ENCODE peak calls at places on chromosomes 12 and 14, in five cellular contexts. F is IMR-90, P is H9, O is neuronal stem cell, Z is mesendoderm. S is an unnamed sample.

GRCh38 chr12:50248406-50248805 is 34.9 kb downstream of the LIMA1 start:
- DNase-seq in P (no peak), O (no peak), F (no peak), Z (no peak), S (no peak)

GRCh38 chr14:21106506-21107359 is 5.9 kb downstream of the TMEM253 start:
- DNase-seq in P (peak), Z (peak), O (no peak), F (peak), S (peak)

GRCh38 chr12:54682674-54683073 is 34.5 kb upstream of the DCD start:
- DNase-seq in O (no peak), P (no peak), F (no peak), Z (no peak), S (no peak)

GRCh38 chr12:122064780-122065588 is 13.6 kb upstream of the MLXIP start:
- DNase-seq in P (peak), F (peak), Z (peak), O (no peak), S (peak)

GRCh38 chr12:116838395-116838794 is 42.8 kb downstream of the HRK start:
- DNase-seq in F (no peak), O (no peak), P (no peak), Z (no peak), S (no peak)

GRCh38 chr12:71721781-71722511 is 32.7 kb upstream of the RAB21 start:
- DNase-seq in O (no peak), F (no peak), P (no peak), Z (no peak), S (no peak)

GRCh38 chr14:56799327-56799645 is 11.0 kb downstream of the OTX2 start:
- DNase-seq in F (no peak), O (no peak), P (no peak), Z (no peak), S (no peak)

GRCh38 chr14:68361231-68361630 is 431.6 kb downstream of the ZFP36L1 start:
- DNase-seq in O (no peak), F (peak), P (no peak), Z (peak), S (peak)

GRCh38 chr12:15584366-15585041 is 204.7 kb downstream of the EPS8 start:
- DNase-seq in F (peak), P (no peak), O (peak), Z (peak), S (peak)

GRCh38 chr14:20801726-20802125 is 918 bp downstream of the RNASE1 start:
- DNase-seq in O (no peak), P (no peak), F (no peak), Z (no peak), S (no peak)

DNA sequence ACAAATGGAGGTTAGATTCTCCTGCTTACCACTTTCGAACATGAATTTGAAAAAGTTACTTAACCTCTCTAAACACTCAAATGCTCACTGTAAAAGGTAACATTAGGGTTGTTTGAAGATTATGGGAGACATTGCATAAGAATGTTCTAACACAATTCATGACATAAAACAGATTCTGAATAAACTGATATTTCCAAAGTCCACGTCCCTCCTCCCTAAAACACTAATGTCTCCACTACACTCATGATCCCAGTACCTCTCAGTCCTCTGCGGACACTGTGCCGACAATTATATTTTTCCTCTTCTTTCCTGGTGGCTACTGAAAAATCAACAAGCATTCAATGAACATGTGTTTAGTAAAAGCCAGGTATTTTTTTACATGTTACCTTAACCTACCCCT is 18.8 kb upstream of the IAPP start:
- DNase-seq in O (no peak), P (no peak), F (no peak), Z (no peak), S (no peak)
- H2BK120ac ChIP-seq in O (no peak), P (no peak), F (no peak), Z (no peak), S (no peak)

DNA sequence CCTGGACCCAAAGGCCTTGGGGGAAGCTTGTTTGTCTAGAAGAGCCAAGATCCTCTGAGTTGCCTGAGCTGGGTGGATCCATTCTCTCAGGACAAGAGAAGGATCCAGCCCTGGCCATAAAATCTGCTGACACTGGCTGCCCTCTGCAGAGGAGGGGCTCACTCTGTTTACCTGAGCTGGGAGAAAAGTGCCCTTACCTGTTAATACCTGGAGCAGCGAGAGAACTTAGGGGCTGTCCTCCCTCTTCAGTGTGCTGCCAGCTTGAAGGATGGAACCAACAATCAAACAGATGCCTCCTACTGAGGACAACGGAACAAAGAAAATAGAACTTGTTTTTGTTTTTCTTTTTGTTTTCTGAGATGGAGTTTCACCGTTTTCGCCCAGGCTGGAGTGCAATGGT is 7.3 kb upstream of the KRT7 start:
- DNase-seq in O (no peak), F (no peak), Z (no peak), P (no peak), S (no peak)
- H2BK120ac ChIP-seq in O (no peak), F (peak), Z (no peak), P (no peak), S (no peak)

GRCh38 chr12:5244513-5244972 is 187.4 kb upstream of the NTF3 start:
- DNase-seq in P (peak), O (peak), Z (peak), F (no peak), S (no peak)
- H2BK120ac ChIP-seq in P (no peak), O (no peak), Z (no peak), F (no peak), S (no peak)

DNA sequence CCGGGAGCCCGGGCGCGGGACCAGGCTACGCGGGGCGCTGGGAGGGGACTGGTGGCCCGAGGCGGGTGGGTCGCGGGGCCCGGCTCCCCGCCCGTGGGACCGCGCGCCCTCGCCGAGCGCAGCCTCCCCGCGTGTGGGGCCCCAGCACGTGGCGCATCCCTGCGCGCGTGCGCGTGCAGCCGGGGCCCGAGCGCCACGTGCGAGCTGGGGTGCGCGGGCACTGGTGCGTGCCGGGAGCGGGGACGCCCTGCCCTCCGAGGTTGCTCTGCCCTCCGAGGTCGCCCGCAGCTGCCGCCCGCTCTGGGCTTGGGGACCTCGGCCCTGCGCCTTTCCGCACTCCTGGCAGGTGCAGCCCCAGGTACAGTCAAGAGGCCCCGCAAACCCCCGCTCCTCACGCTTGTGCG is 365 bp upstream of the CCDC88C start:
- DNase-seq in F (no peak), P (peak), Z (peak), O (peak), S (no peak)
- H2BK120ac ChIP-seq in F (no peak), P (no peak), Z (no peak), O (peak), S (no peak)

DNA sequence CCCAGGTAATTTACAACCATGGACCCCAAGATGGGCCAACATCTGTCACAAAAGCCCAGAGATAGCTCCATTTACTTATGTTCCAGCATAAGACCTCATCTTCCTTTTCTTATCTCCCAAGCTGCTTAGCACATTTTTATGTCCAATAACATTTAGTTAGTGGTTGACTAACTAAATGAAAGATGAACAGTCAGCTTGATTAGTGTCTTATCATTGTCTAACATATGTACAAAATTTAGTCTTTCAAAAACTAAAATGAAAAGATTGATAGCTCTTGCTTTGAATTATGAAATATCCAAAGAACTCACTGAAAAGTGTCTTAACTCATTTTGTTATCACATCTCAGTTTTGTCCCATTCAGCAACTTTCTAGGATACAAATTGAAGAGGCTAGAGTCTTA is 163.1 kb upstream of the EGLN3 start:
- DNase-seq in P (no peak), Z (no peak), O (no peak), F (no peak), S (no peak)
- H2BK120ac ChIP-seq in P (no peak), Z (no peak), O (no peak), F (no peak), S (no peak)

S was measured in mesenchymal stem cell.